ENCODE peak calls at places on chromosomes 5 and 9, in ten cellular contexts. V is IMR-90; J is CD4-positive, alpha-beta memory T cell; A is pancreas; C is Panc1; Y is dorsolateral prefrontal cortex; K is WERI-Rb-1; F is sigmoid colon; R is ovary; W is heart left ventricle. H is an unnamed sample. For H3K27me3, the result is how much of the 10 kb centered on the place peaks cover.

GRCh38 chr5:32507738-32508434 is 63.3 kb upstream of the ZFR start:
- DNase-seq in V (peak), J (no peak), A (no peak), C (no peak), Y (no peak), K (no peak), F (peak), R (no peak), W (no peak), H (no peak)

GRCh38 chr5:95922798-95923197 is 38.9 kb downstream of the ELL2 start:
- DNase-seq in V (no peak), J (no peak), A (no peak), C (no peak), Y (no peak), K (no peak), F (no peak), R (no peak), W (no peak), H (no peak)

GRCh38 chr5:31811210-31811609 is 172.3 kb downstream of the PDZD2 start:
- DNase-seq in V (peak), J (no peak), A (no peak), C (peak), Y (no peak), K (no peak), F (no peak), R (no peak), W (no peak), H (no peak)

GRCh38 chr5:39588176-39588575 is 163.4 kb upstream of the DAB2 start:
- DNase-seq in V (no peak), J (no peak), A (no peak), C (no peak), Y (no peak), K (no peak), F (no peak), R (no peak), W (no peak), H (no peak)

GRCh38 chr9:124263158-124263557 is 5.4 kb downstream of the NEK6 start:
- DNase-seq in V (no peak), J (no peak), A (no peak), C (no peak), Y (no peak), K (no peak), F (no peak), R (no peak), W (no peak), H (no peak)

GRCh38 chr5:78690593-78690972 is 42.0 kb upstream of the LHFPL2 start:
- DNase-seq in V (no peak), J (no peak), A (no peak), C (no peak), Y (no peak), K (peak), F (no peak), R (no peak), W (no peak), H (no peak)

GRCh38 chr5:68007446-68007845 is 208.1 kb upstream of the PIK3R1 start:
- DNase-seq in V (peak), J (no peak), A (no peak), C (no peak), Y (no peak), K (no peak), F (peak), R (no peak), W (no peak), H (no peak)

GRCh38 chr5:42274913-42275312 is 148.3 kb upstream of the GHR start:
- DNase-seq in V (no peak), J (no peak), A (no peak), C (no peak), Y (no peak), K (no peak), F (no peak), R (no peak), W (no peak), H (no peak)

GRCh38 chr5:96081276-96081858 is 119.7 kb upstream of the ELL2 start:
- DNase-seq in V (peak), J (no peak), A (no peak), C (no peak), Y (no peak), K (no peak), F (no peak), R (no peak), W (no peak), H (no peak)

GRCh38 chr9:108316066-108316465 is 539.7 kb downstream of the ACTL7B start:
- DNase-seq in V (no peak), J (no peak), A (no peak), C (no peak), Y (no peak), K (no peak), F (no peak), R (no peak), W (no peak), H (no peak)

GRCh38 chr5:113065626-113066025 is 89.0 kb downstream of the DCP2 start:
- DNase-seq in V (no peak), J (no peak), A (no peak), C (no peak), Y (no peak), K (no peak), F (no peak), R (no peak), W (no peak), H (no peak)

GRCh38 chr9:137251490-137252268 is 593 bp downstream of the STPG3 start:
- DNase-seq in V (no peak), J (no peak), A (no peak), C (no peak), Y (no peak), K (no peak), F (no peak), R (no peak), W (peak), H (no peak)

GRCh38 chr5:64606926-64607325 is 83.4 kb upstream of the SHISAL2B start:
- DNase-seq in V (no peak), J (no peak), A (no peak), C (no peak), Y (no peak), K (no peak), F (no peak), R (no peak), W (no peak), H (no peak)
- H3K27me3 ChIP-seq in V (under half), J (under half), A (under half), C (under half), Y (under half), K (under half), F (under half), R (under half), W (under half), H (under half)

DNA sequence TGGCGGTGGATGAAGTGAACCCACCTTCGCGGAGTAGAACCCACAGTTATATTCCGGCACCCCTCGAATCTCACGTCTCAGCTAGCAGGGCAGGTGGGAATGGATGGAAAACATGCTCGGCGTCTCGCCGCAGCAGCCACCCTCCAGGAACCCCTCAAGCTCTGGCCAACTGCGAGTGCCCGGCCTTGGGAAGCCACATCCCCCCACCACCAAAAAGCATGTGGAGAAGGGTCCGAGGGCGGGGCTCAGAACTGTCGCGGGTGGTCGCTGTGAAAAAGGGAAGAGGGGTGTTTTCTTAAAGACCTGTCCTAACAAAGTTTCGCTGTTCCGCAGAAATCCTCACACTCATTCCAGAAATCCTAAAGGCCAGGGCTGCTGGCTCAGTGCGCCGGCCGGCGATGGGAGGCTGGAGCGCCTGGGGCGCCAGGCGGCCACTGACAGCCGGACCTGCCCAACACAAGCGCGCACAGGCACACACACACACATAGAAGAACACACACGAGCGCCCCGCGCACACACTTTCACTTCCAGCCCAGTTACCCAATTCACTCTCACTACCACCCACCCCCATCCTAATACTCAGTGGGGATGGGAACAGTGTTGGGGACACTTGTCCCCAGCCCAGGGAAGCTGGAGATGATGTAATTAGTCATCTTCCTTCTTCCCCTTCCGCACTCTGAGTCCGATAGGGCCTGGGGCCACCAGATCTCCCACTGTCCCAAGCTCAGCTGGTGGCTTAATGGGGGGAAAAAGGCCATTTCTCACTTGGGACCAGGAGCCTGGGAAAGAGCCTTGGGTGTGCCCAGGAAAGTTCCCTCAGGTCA is 2.0 kb downstream of the EBF1 start:
- DNase-seq in V (peak), J (peak), A (no peak), C (no peak), Y (no peak), K (no peak), F (no peak), R (peak), W (peak), H (peak)
- H3K27me3 ChIP-seq in V (under half), J (under half), A (under half), C (under half), Y (under half), K (under half), F (under half), R (under half), W (under half), H (under half)

DNA sequence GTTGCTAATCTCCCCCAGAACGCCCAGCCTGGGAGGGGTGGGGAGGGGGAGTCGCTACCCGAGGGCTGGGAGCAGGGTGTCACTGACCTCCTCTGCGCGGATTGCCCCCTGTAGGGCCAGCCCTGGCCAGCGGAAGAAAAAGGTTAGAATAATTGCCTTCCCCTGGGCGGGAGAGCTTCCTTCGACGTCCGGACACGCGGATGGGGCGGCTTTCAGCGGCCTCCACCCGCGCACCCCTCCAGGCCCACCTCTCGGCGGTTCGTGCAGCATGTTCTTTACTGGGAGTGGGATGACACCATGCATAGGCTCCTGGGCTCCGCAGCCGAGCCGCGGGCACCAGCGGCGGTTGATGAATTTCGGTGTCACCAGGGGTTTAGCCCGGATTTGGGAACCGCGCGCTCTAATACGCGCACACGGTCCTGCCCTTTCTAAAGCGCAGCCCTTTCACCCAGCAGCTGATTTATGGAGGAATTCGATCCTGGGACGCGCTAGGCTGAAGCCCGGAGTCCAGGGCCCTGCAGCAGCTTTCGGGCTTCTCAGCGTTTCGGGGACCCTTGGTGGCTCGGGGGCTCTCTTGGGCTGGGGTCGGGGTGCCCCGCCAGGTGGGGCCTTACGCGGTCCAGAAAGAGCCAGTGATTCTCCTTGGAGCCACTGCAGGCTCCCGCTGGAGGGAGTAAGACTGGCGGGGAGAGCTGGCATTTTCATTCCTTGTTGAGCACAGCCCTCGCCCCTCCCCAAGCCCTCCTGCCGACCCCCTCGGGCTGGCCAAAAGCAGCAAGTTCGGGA is 10.1 kb downstream of the LMX1B start:
- DNase-seq in V (no peak), J (no peak), A (no peak), C (no peak), Y (no peak), K (no peak), F (no peak), R (no peak), W (no peak), H (no peak)
- H3K27me3 ChIP-seq in V (half or more), J (under half), A (under half), C (under half), Y (under half), K (half or more), F (half or more), R (under half), W (half or more), H (under half)

DNA sequence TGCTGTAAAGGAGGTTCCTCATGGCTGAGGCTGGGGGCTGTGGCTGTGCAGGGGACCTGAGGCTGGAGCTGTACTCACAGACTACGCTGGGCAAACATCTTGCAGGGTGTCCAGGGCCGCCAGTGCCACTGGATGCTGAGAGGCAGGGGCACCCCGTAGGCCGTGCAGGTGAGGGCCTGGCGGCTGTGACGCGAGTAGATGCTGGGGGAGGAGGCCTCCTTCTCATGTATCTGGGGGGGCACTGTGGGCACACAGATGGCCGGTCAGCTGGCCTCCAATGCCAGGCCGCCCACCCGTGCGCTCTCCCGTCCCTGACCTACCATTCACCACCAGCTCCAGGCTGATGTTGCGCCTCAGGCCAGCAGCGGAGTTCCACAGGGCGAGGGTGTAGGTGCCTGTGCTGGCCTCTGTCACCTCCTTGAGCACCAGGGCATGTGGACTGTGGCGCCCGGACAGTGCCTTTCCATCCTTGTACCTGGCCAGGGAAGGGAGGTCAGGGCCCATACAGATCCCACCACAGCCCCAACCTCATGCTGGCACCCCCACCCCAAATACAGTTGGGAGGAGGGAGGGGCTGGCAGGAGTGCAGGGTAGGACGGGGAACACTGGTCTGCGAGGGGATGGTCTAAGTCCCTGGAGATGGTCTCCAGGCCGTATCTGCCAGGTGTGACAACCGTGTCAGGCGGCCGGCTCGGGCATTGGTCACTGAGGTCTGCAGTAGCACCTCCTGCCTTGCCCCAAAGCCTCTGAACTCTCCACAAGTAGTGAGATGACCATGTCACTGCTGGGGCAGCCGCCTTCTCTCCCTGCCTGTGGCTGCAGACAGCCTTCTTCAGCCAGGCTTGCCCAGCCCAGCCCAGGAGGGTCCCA is 23.4 kb downstream of the FLT4 start:
- DNase-seq in V (no peak), J (no peak), A (no peak), C (no peak), Y (no peak), K (no peak), F (no peak), R (no peak), W (no peak), H (no peak)
- H3K27me3 ChIP-seq in V (under half), J (under half), A (under half), C (under half), Y (under half), K (under half), F (under half), R (under half), W (under half), H (under half)

DNA sequence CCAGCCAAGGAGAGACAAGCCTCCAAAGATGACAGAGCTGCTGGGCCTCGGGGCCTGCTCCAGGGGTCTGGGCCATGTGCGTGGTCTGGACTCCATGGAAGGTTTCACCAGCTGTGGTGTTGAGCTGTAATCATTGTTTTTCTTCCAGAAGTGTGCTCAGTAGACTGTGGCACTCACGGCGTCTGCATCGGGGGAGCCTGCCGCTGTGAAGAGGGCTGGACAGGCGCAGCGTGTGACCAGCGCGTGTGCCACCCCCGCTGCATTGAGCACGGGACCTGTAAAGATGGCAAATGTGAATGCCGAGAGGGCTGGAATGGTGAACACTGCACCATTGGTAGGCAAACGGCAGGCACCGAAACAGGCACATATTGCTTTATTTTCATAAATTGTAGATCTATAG is 164.8 kb upstream of the WWC1 start:
- DNase-seq in V (no peak), J (no peak), A (no peak), C (no peak), Y (no peak), K (no peak), F (no peak), R (no peak), W (no peak), H (no peak)
- H3K27me3 ChIP-seq in V (under half), J (under half), A (under half), C (under half), Y (under half), K (under half), F (under half), R (under half), W (under half), H (under half)

GRCh38 chr5:173330151-173330855 is 2.1 kb upstream of the STC2 start:
- DNase-seq in V (no peak), J (no peak), A (no peak), C (no peak), Y (no peak), K (no peak), F (no peak), R (no peak), W (no peak), H (no peak)

GRCh38 chr5:173331287-173331686 is 3.1 kb upstream of the STC2 start:
- DNase-seq in V (no peak), J (no peak), A (no peak), C (no peak), Y (no peak), K (no peak), F (no peak), R (no peak), W (no peak), H (no peak)

GRCh38 chr5:173331956-173332479 is 3.8 kb upstream of the STC2 start:
- DNase-seq in V (peak), J (peak), A (peak), C (no peak), Y (peak), K (peak), F (peak), R (peak), W (peak), H (peak)

GRCh38 chr5:173329370-173330150 is 1.3 kb upstream of the STC2 start:
- DNase-seq in V (no peak), J (no peak), A (peak), C (no peak), Y (no peak), K (peak), F (no peak), R (no peak), W (no peak), H (no peak)

DNA sequence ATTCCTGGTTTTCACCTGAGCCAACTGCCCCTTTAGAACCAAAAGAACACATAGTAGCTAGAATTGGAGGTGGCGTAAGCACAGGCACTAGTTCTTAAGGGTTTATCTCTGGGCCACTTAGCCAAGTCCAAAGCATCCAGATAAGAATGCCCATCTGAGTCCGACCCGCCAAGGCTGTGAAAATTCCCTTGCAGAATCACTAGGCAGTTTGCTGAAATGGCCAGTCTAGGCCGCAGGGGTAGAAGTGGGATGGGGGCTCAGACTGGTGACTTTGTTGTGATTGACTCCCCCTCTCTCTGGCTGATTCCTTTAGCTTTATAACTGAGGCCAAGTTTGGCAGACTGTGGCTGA is 2.6 kb upstream of the STC2 start:
- DNase-seq in V (no peak), J (no peak), A (no peak), C (no peak), Y (no peak), K (no peak), F (no peak), R (no peak), W (no peak), H (no peak)
- H3K27me3 ChIP-seq in V (under half), J (under half), A (under half), C (under half), Y (under half), K (under half), F (under half), R (under half), W (under half), H (under half)

DNA sequence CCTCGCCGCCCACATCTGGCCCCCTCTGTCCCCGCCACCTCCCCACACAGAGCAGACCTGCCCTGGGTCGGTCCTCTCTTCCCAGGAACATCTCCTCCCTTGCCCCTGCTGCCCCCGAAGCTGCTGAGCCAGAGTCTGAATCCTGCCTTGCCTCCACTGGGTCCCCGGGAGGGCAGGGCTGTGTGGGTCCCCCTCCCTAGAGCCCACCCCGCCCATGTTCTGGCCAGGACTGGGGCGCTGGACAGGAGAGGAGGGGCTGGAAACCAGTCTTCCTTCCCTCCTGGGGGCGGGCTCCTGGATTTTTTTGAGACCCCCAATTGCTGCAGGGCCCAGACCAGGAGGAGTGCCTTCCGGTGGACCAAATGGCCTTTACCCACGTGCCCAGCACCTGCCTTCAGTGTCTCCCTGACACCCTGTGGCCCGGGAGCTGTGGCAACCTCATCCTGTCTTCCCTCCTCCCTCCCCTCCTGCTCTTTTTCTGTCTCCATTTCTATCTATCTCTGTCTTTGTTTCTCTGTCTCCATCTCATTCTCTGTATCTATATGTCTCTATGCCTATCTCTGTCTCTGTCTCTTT is 12.1 kb downstream of the MRPL36 start:
- DNase-seq in V (no peak), J (no peak), A (no peak), C (no peak), Y (no peak), K (no peak), F (peak), R (no peak), W (no peak), H (peak)
- H3K27me3 ChIP-seq in V (under half), J (under half), A (under half), C (under half), Y (under half), K (half or more), F (under half), R (under half), W (under half), H (under half)

GRCh38 chr5:1728846-1729245 is 70.8 kb downstream of the MRPL36 start:
- DNase-seq in V (no peak), J (no peak), A (no peak), C (no peak), Y (peak), K (no peak), F (peak), R (no peak), W (no peak), H (no peak)
- H3K27me3 ChIP-seq in V (under half), J (under half), A (under half), C (under half), Y (under half), K (half or more), F (under half), R (under half), W (under half), H (under half)